ENCODE peak calls at places on chromosomes 16 and 17, in four cellular contexts. C is K562, V is A549, T is endothelial cell of umbilical vein. Z is an unnamed sample.

GRCh38 chr17:29778936-29779811 is 150.9 kb downstream of the SSH2 start:
- DNase-seq in V (peak; percentile 84), C (peak; percentile 80), T (peak; percentile 81), Z (peak; percentile 36)

GRCh38 chr16:50690177-50690576 is 3.2 kb upstream of the NOD2 start:
- DNase-seq in T (no peak), C (no peak), V (no peak), Z (no peak)

GRCh38 chr16:81097230-81097629 is 1.0 kb upstream of the GCSH start:
- DNase-seq in C (peak; percentile 48), T (no peak), V (no peak), Z (no peak)

GRCh38 chr16:48538746-48539484 is 71.1 kb downstream of the N4BP1 start:
- DNase-seq in V (no peak), T (no peak), C (peak; percentile 13), Z (peak; percentile 24)

GRCh38 chr16:29820730-29821662 is 734 bp downstream of the MVP start:
- DNase-seq in V (peak; percentile 77), T (no peak), C (no peak), Z (no peak)

GRCh38 chr16:2715519-2715918 is 4.5 kb downstream of the PRSS27 start:
- DNase-seq in T (peak; percentile 49), V (no peak), C (peak; percentile 80), Z (no peak)

GRCh38 chr17:43745541-43745940 is 13.1 kb downstream of the SOST start:
- DNase-seq in T (no peak), C (no peak), V (no peak), Z (no peak)

GRCh38 chr16:26665166-26665939 is 401.4 kb upstream of the C16orf82 start:
- DNase-seq in C (no peak), T (no peak), V (no peak), Z (no peak)

GRCh38 chr16:83115491-83116232 is 488.9 kb downstream of the CDH13 start:
- DNase-seq in T (no peak), C (no peak), V (no peak), Z (no peak)

GRCh38 chr17:57478433-57478832 is 222.1 kb downstream of the MSI2 start:
- DNase-seq in C (peak; percentile 62), T (no peak), V (no peak), Z (no peak)

GRCh38 chr17:63446218-63446980 is at the start of gene CYB561:
- DNase-seq in C (peak; percentile 84), V (peak; percentile 92), T (peak; percentile 50), Z (no peak)
- TF ChIP-seq MYC in C (peak; percentile 63), V (peak; percentile 86), T (no peak), Z (no peak)

GRCh38 chr16:87891763-87892162 is 22.5 kb upstream of the SLC7A5 start:
- DNase-seq in T (no peak), V (no peak), C (no peak), Z (no peak)

GRCh38 chr16:87896924-87897562 is 27.7 kb upstream of the SLC7A5 start:
- DNase-seq in T (no peak), C (no peak), V (no peak), Z (no peak)

GRCh38 chr16:87897563-87898505 is 28.5 kb upstream of the SLC7A5 start:
- DNase-seq in V (no peak), T (no peak), C (no peak), Z (no peak)

DNA sequence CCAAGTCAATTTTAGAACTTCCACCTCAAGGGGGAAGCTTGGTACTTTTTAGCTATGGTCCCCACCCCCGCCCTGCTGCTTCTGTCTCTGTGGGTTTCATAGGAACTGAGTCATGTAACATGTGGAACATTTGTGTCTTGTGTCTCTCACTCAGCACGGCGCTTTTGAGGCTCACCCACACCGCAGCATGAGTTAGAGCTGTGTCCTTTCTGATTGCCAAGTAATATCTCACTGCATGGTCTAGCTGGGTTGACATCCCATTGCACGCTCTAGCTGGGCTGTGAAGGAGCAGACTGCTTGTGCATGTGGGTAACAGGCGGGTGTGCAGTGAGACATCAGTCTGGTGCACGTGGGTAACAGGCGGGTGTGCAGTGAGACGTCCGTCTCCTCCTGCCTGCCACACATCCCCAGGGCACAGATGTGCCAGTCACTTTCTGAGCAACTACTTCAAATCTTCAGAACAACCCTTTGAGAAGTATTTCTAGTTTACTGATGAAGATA is 26.4 kb upstream of the SLC7A5 start:
- DNase-seq in V (no peak), T (no peak), C (no peak), Z (no peak)
- TF ChIP-seq MYC in V (no peak), T (no peak), C (no peak), Z (no peak)

GRCh38 chr17:48617515-48618365 is 2.6 kb upstream of the HOXB8 start:
- DNase-seq in V (no peak), T (no peak), C (no peak), Z (no peak)
- TF ChIP-seq MYC in V (no peak), T (no peak), C (no peak), Z (no peak)

DNA sequence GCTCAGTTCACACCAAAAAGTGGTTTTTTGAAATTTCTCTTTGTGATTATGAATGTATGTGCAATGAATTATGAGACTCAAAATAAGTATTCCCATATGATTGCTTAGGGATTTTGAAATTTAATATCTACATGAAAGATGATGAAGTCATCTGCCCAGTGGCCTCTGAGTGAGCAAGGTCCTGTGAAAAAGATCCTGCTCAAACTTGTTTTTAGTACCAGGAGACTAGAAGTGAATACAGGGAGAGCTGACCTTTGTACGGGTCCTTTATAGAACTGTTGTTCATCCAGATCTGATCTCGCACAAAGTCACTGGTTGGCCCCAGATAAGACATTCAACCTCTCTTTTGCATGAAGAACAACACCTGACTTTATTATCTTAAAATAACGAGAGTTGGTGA is 151.9 kb upstream of the MAF start:
- DNase-seq in V (no peak), C (no peak), T (no peak), Z (no peak)
- TF ChIP-seq MYC in V (no peak), C (no peak), T (no peak), Z (no peak)